ENCODE peak calls at places on chromosomes 16 and 17, in five cellular contexts. One of them, this sample, is unnamed.
A peak's percentile ranks its signal among the peaks of the same experiment; 100 is the strongest.

GRCh38 chr17:61650749-61651148 is 59.7 kb upstream of the NACA2 start:
- DNase-seq in fibroblast of lung: no peak
- DNase-seq in adrenal gland: no peak
- DNase-seq in colonic mucosa: no peak
- DNase-seq in heart left ventricle: no peak
- DNase-seq in this sample: no peak

GRCh38 chr17:1779571-1780074 is 17.8 kb downstream of the SERPINF1 start:
- DNase-seq in heart left ventricle: peak; percentile 79
- DNase-seq in adrenal gland: peak; percentile 70
- DNase-seq in fibroblast of lung: peak; percentile 94
- DNase-seq in colonic mucosa: peak; percentile 42
- DNase-seq in this sample: no peak

GRCh38 chr16:2206420-2206779 is 1.1 kb downstream of the MLST8 start:
- DNase-seq in colonic mucosa: no peak
- DNase-seq in fibroblast of lung: no peak
- DNase-seq in heart left ventricle: no peak
- DNase-seq in adrenal gland: no peak
- DNase-seq in this sample: no peak

GRCh38 chr17:51046527-51047384 is 73.9 kb downstream of the SPAG9 start:
- DNase-seq in colonic mucosa: peak; percentile 38
- DNase-seq in adrenal gland: peak; percentile 88
- DNase-seq in fibroblast of lung: peak; percentile 98
- DNase-seq in heart left ventricle: peak; percentile 58
- DNase-seq in this sample: no peak

GRCh38 chr17:28725166-28725659 is 820 bp downstream of the TLCD1 start:
- DNase-seq in heart left ventricle: no peak
- DNase-seq in fibroblast of lung: peak; percentile 77
- DNase-seq in adrenal gland: no peak
- DNase-seq in colonic mucosa: peak; percentile 44
- DNase-seq in this sample: no peak

GRCh38 chr17:50618941-50619340 is 15.7 kb upstream of the ABCC3 start:
- DNase-seq in fibroblast of lung: no peak
- DNase-seq in colonic mucosa: no peak
- DNase-seq in heart left ventricle: no peak
- DNase-seq in adrenal gland: peak; percentile 61
- DNase-seq in this sample: no peak

GRCh38 chr16:79154081-79154480 is 446.5 kb downstream of the MAF start:
- DNase-seq in colonic mucosa: no peak
- DNase-seq in fibroblast of lung: no peak
- DNase-seq in heart left ventricle: no peak
- DNase-seq in adrenal gland: no peak
- DNase-seq in this sample: no peak

GRCh38 chr16:29875206-29875605 is 12.2 kb upstream of the CDIPT start:
- DNase-seq in colonic mucosa: no peak
- DNase-seq in adrenal gland: no peak
- DNase-seq in heart left ventricle: no peak
- DNase-seq in fibroblast of lung: no peak
- DNase-seq in this sample: no peak

GRCh38 chr17:50263293-50264262 is 10.7 kb upstream of the TMEM92 start:
- DNase-seq in heart left ventricle: no peak
- DNase-seq in fibroblast of lung: no peak
- DNase-seq in adrenal gland: no peak
- DNase-seq in colonic mucosa: no peak
- DNase-seq in this sample: no peak

GRCh38 chr17:49969134-49969759 is at the start of gene DLX4:
- DNase-seq in fibroblast of lung: no peak
- DNase-seq in heart left ventricle: no peak
- DNase-seq in colonic mucosa: no peak
- DNase-seq in adrenal gland: no peak
- DNase-seq in this sample: no peak

GRCh38 chr16:86809458-86809955 is 231.2 kb downstream of the FOXL1 start:
- DNase-seq in adrenal gland: no peak
- DNase-seq in heart left ventricle: no peak
- DNase-seq in fibroblast of lung: peak; percentile 99
- DNase-seq in colonic mucosa: no peak
- DNase-seq in this sample: no peak

GRCh38 chr17:43702636-43703035 is 40.9 kb upstream of the MEOX1 start:
- DNase-seq in adrenal gland: no peak
- DNase-seq in colonic mucosa: no peak
- DNase-seq in fibroblast of lung: peak; percentile 19
- DNase-seq in heart left ventricle: no peak
- DNase-seq in this sample: no peak

GRCh38 chr17:82848022-82848592 is 8.3 kb upstream of the ZNF750 start:
- DNase-seq in fibroblast of lung: peak; percentile 76
- DNase-seq in heart left ventricle: no peak
- DNase-seq in colonic mucosa: peak; percentile 85
- DNase-seq in adrenal gland: peak; percentile 49
- DNase-seq in this sample: peak; percentile 35

DNA sequence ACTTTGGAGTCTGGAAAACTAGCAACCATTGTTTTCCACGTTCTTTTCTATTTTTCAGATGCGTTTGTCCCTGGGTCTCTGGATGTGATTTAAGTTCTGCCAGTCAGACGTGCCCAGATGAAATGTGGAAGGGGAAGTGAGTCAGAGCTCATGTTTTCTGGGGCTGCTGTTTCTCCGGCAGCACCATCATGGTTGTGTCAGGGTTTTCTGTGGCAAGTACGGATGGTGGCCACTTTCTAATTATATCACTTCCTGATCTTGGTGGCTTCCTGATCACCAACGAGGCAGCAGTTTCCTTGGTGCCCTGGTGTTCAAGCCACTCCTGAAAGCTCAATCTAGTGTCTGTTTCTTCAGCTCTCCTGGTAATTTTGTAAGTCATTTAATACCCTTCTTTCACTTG is 31.4 kb upstream of the PMFBP1 start:
- DNase-seq in fibroblast of lung: peak; percentile 29
- DNase-seq in colonic mucosa: no peak
- DNase-seq in adrenal gland: peak; percentile 31
- DNase-seq in heart left ventricle: peak; percentile 21
- DNase-seq in this sample: no peak
- H3K27ac ChIP-seq in fibroblast of lung: no peak overlapping the region
- H3K27ac ChIP-seq in colonic mucosa: peak overlapping the region; percentile 57
- H3K27ac ChIP-seq in adrenal gland: peak overlapping the region; percentile 85
- H3K27ac ChIP-seq in heart left ventricle: no peak overlapping the region
- H3K27ac ChIP-seq in this sample: no peak overlapping the region

DNA sequence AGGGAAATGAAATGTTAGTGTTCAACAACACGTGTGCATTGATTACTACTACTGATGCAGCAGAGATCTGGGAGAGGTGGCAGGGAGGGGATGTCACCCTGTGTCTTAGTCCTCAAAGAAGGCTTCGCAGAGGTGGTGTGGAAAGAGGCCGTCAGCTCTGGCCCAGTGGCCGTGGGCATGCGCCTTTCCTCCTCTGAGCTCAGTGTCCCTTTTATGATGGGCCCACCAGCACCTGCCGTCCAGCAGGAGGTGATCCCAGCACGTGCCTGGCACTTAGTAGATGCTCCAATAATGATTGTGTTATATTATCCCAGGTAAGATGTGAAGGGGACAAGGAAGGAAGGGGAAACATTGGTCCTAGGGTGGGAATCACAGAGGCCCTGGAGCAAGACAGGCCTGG is 106.2 kb downstream of the CLEC16A start:
- DNase-seq in heart left ventricle: no peak
- DNase-seq in adrenal gland: no peak
- DNase-seq in fibroblast of lung: no peak
- DNase-seq in colonic mucosa: no peak
- DNase-seq in this sample: no peak
- H3K9me3 ChIP-seq in heart left ventricle: no peaks in the 10 kb centered on the region
- H3K9me3 ChIP-seq in adrenal gland: no peaks in the 10 kb centered on the region
- H3K9me3 ChIP-seq in fibroblast of lung: no peaks in the 10 kb centered on the region
- H3K9me3 ChIP-seq in colonic mucosa: no peaks in the 10 kb centered on the region
- H3K9me3 ChIP-seq in this sample: no peaks in the 10 kb centered on the region

GRCh38 chr17:60590075-60590474 is 9.9 kb upstream of the PPM1D start:
- DNase-seq in heart left ventricle: no peak
- DNase-seq in adrenal gland: no peak
- DNase-seq in fibroblast of lung: no peak
- DNase-seq in colonic mucosa: no peak
- DNase-seq in this sample: no peak

GRCh38 chr17:60585887-60586286 is 14.1 kb upstream of the PPM1D start:
- DNase-seq in adrenal gland: no peak
- DNase-seq in colonic mucosa: no peak
- DNase-seq in fibroblast of lung: no peak
- DNase-seq in heart left ventricle: no peak
- DNase-seq in this sample: no peak

GRCh38 chr17:60583008-60583407 is 17.0 kb upstream of the PPM1D start:
- DNase-seq in fibroblast of lung: no peak
- DNase-seq in heart left ventricle: no peak
- DNase-seq in adrenal gland: no peak
- DNase-seq in colonic mucosa: no peak
- DNase-seq in this sample: no peak

GRCh38 chr17:60586288-60586974 is 13.6 kb upstream of the PPM1D start:
- DNase-seq in heart left ventricle: no peak
- DNase-seq in colonic mucosa: no peak
- DNase-seq in adrenal gland: no peak
- DNase-seq in fibroblast of lung: no peak
- DNase-seq in this sample: no peak
- TF ChIP-seq CTCF in heart left ventricle: peak; percentile 44
- TF ChIP-seq CTCF in colonic mucosa: no peak
- TF ChIP-seq CTCF in adrenal gland: peak; percentile 20
- TF ChIP-seq CTCF in fibroblast of lung: no peak
- TF ChIP-seq CTCF in this sample: no peak

GRCh38 chr16:11093578-11094074 is 149.3 kb downstream of the CLEC16A start:
- DNase-seq in fibroblast of lung: no peak
- DNase-seq in heart left ventricle: no peak
- DNase-seq in adrenal gland: no peak
- DNase-seq in colonic mucosa: peak; percentile 57
- DNase-seq in this sample: no peak

GRCh38 chr16:11090947-11091785 is 146.8 kb downstream of the CLEC16A start:
- DNase-seq in colonic mucosa: no peak
- DNase-seq in heart left ventricle: no peak
- DNase-seq in fibroblast of lung: no peak
- DNase-seq in adrenal gland: no peak
- DNase-seq in this sample: no peak

GRCh38 chr16:11094075-11094593 is 149.8 kb downstream of the CLEC16A start:
- DNase-seq in heart left ventricle: no peak
- DNase-seq in adrenal gland: peak; percentile 63
- DNase-seq in colonic mucosa: no peak
- DNase-seq in fibroblast of lung: peak; percentile 79
- DNase-seq in this sample: no peak

GRCh38 chr16:11094838-11095565 is 150.6 kb downstream of the CLEC16A start:
- DNase-seq in adrenal gland: no peak
- DNase-seq in heart left ventricle: no peak
- DNase-seq in fibroblast of lung: no peak
- DNase-seq in colonic mucosa: no peak
- DNase-seq in this sample: no peak

GRCh38 chr16:11092788-11093577 is 148.6 kb downstream of the CLEC16A start:
- DNase-seq in fibroblast of lung: no peak
- DNase-seq in adrenal gland: no peak
- DNase-seq in colonic mucosa: no peak
- DNase-seq in heart left ventricle: no peak
- DNase-seq in this sample: no peak
- H3K27ac ChIP-seq in fibroblast of lung: no peak overlapping the region
- H3K27ac ChIP-seq in adrenal gland: no peak overlapping the region
- H3K27ac ChIP-seq in colonic mucosa: no peak overlapping the region
- H3K27ac ChIP-seq in heart left ventricle: peak overlapping the region; percentile 77
- H3K27ac ChIP-seq in this sample: peak overlapping the region; percentile 15

GRCh38 chr16:74372369-74372768 is 3.7 kb upstream of the NPIPB15 start:
- DNase-seq in adrenal gland: no peak
- DNase-seq in heart left ventricle: no peak
- DNase-seq in fibroblast of lung: no peak
- DNase-seq in colonic mucosa: no peak
- DNase-seq in this sample: no peak
- H3K9me3 ChIP-seq in adrenal gland: no peaks in the 10 kb centered on the region
- H3K9me3 ChIP-seq in heart left ventricle: no peaks in the 10 kb centered on the region
- H3K9me3 ChIP-seq in fibroblast of lung: no peaks in the 10 kb centered on the region
- H3K9me3 ChIP-seq in colonic mucosa: no peaks in the 10 kb centered on the region
- H3K9me3 ChIP-seq in this sample: no peaks in the 10 kb centered on the region

DNA sequence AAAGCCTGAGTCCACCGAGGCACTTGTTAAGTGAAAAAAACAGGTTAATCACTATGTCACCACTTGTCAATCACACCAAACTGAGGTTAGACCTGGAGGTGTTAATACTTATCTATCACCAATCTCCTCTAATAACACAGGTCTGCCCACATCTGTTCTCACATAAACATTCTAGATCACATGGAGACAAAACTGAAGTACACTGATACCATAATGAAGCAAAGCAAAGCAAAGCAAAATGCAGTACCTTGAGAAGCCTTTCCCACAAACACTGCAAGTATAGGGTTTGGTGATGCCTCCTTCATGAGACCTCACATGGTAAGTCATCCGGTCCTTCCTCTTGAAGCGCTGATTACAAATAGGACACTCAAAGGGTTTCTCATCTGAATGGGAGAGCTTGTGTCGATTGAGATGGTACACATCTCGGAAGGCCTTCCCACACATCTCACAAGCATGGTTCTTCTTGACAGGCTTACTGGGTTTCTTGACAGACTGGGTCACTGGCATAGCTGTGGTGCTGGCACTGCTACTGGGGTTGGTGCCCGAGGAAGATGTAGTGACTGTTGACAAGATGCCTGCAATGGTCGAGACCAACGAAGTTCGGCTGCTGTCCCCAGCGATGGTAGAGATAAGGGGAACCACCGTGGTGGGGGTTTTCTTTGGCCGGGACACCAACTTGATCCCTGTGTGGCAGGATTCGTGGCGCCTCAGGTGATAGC is 5.4 kb downstream of the VEZF1 start:
- DNase-seq in fibroblast of lung: no peak
- DNase-seq in colonic mucosa: no peak
- DNase-seq in heart left ventricle: no peak
- DNase-seq in adrenal gland: no peak
- DNase-seq in this sample: no peak
- TF ChIP-seq CTCF in fibroblast of lung: no peak
- TF ChIP-seq CTCF in colonic mucosa: no peak
- TF ChIP-seq CTCF in heart left ventricle: no peak
- TF ChIP-seq CTCF in adrenal gland: no peak
- TF ChIP-seq CTCF in this sample: no peak

This sample was measured in CD4-positive, alpha-beta T cell.